ENCODE peak calls at places on chromosomes 4 and X, in six cellular contexts. V is GM03348; M is OCI-M1; O is ovary; W is hepatic stellate cell; K is NK-92 treated with Interleukin-12 subunit alpha and Interleukin-12 subunit beta, amount 100 ng/mL, for 24 hours. B is an unnamed sample.

GRCh38 chr4:81685105-81685504 is 213.4 kb upstream of the RASGEF1B start:
- DNase-seq in V (no peak), M (no peak), O (no peak), W (no peak), K (no peak), B (peak)

GRCh38 chr4:8819421-8820177 is 52.0 kb downstream of the HMX1 start:
- DNase-seq in V (no peak), M (no peak), O (peak), W (no peak), K (no peak), B (no peak)

GRCh38 chrX:108735087-108735679 is 1.2 kb downstream of the IRS4 start:
- DNase-seq in V (no peak), M (no peak), O (peak), W (no peak), K (no peak), B (no peak)

GRCh38 chr4:80811413-80811812 is 219.1 kb upstream of the BMP3 start:
- DNase-seq in V (no peak), M (peak), O (no peak), W (no peak), K (no peak), B (no peak)

GRCh38 chr4:109947918-109948317 is 35.2 kb downstream of the EGF start:
- DNase-seq in V (no peak), M (no peak), O (no peak), W (no peak), K (no peak), B (no peak)

GRCh38 chr4:75723117-75723801 is 1.1 kb upstream of the USO1 start:
- DNase-seq in V (peak), M (peak), O (no peak), W (no peak), K (no peak), B (peak)

GRCh38 chr4:40923326-40924095 is 173.8 kb downstream of the NSUN7 start:
- DNase-seq in V (no peak), M (no peak), O (no peak), W (no peak), K (no peak), B (no peak)

GRCh38 chr4:128574706-128575105 is 234.8 kb upstream of the JADE1 start:
- DNase-seq in V (peak), M (peak), O (peak), W (peak), K (peak), B (no peak)

GRCh38 chrX:10988653-10989052 is 122.5 kb upstream of the HCCS start:
- DNase-seq in V (no peak), M (no peak), O (no peak), W (no peak), K (no peak), B (no peak)

GRCh38 chr4:11299016-11299415 is 129.7 kb downstream of the HS3ST1 start:
- DNase-seq in V (no peak), M (no peak), O (no peak), W (no peak), K (no peak), B (no peak)

GRCh38 chr4:142615324-142615665 is 230.8 kb downstream of the INPP4B start:
- DNase-seq in V (no peak), M (no peak), O (no peak), W (peak), K (no peak), B (peak)

GRCh38 chr4:122224348-122224747 is 72.2 kb downstream of the BLTP1 start:
- DNase-seq in V (peak), M (peak), O (no peak), W (peak), K (no peak), B (peak)

GRCh38 chr4:57147335-57148060 is 37.3 kb upstream of the IGFBP7 start:
- DNase-seq in V (peak), M (peak), O (no peak), W (no peak), K (no peak), B (peak)

GRCh38 chrX:12804655-12805054 is 13.4 kb downstream of the PRPS2 start:
- DNase-seq in V (no peak), M (no peak), O (no peak), W (no peak), K (no peak), B (peak)

GRCh38 chr4:98605216-98605615 is 53.2 kb downstream of the TSPAN5 start:
- DNase-seq in V (no peak), M (no peak), O (no peak), W (peak), K (no peak), B (no peak)

GRCh38 chr4:13656569-13656988 is 29.1 kb upstream of the BOD1L1 start:
- DNase-seq in V (peak), M (peak), O (peak), W (peak), K (peak), B (peak)

GRCh38 chr4:126736133-126736518 is 896.6 kb upstream of the INTU start:
- DNase-seq in V (no peak), M (peak), O (no peak), W (no peak), K (no peak), B (no peak)

GRCh38 chr4:93302310-93302709 is 526.2 kb upstream of the ATOH1 start:
- DNase-seq in V (no peak), M (peak), O (no peak), W (no peak), K (no peak), B (no peak)

GRCh38 chr4:1207603-1208265 is 35.4 kb upstream of the SPON2 start:
- DNase-seq in V (peak), M (no peak), O (peak), W (peak), K (no peak), B (peak)

GRCh38 chrX:13752141-13752540 is 17.6 kb downstream of the OFD1 start:
- DNase-seq in V (no peak), M (no peak), O (no peak), W (no peak), K (no peak), B (no peak)

GRCh38 chr4:951186-951585 is 18.9 kb downstream of the TMEM175 start:
- DNase-seq in V (no peak), M (no peak), O (no peak), W (no peak), K (no peak), B (no peak)

GRCh38 chr4:7020290-7020689 is 22.9 kb upstream of the TADA2B start:
- DNase-seq in V (no peak), M (no peak), O (no peak), W (no peak), K (no peak), B (peak)

B was measured in foreskin fibroblast.